ENCODE peak calls at places on chromosome 1, in seven cellular contexts. X is OCI-LY7, W is psoas muscle, B is mucosa of descending colon, J is Panc1, I is HCT116, P is SJSA1. Z is an unnamed sample.

GRCh38 chr1:55868026-55868425 is 652.9 kb upstream of the USP24 start:
- DNase-seq in X (no peak), W (no peak), B (no peak), J (no peak), I (no peak), P (no peak), Z (no peak)

GRCh38 chr1:68819190-68819829 is 322.4 kb upstream of the DEPDC1 start:
- DNase-seq in X (no peak), W (no peak), B (no peak), J (no peak), I (peak; percentile 31), P (no peak), Z (no peak)

GRCh38 chr1:154502066-154502741 is at the start of the genes SHE and TDRD10:
- DNase-seq in X (no peak), W (peak; percentile 59), B (peak; percentile 50), J (no peak), I (no peak), P (no peak), Z (peak; percentile 68)

GRCh38 chr1:77025599-77025998 is 158.3 kb downstream of the ST6GALNAC5 start:
- DNase-seq in X (no peak), W (no peak), B (no peak), J (no peak), I (no peak), P (no peak), Z (no peak)

GRCh38 chr1:222546091-222546490 is 1.8 kb downstream of the HHIPL2 start:
- DNase-seq in X (no peak), W (no peak), B (no peak), J (no peak), I (no peak), P (peak; percentile 47), Z (no peak)

GRCh38 chr1:72278461-72278860 is 3.9 kb downstream of the NEGR1 start:
- DNase-seq in X (no peak), W (no peak), B (no peak), J (no peak), I (no peak), P (no peak), Z (no peak)

GRCh38 chr1:1307261-1307907 is 346 bp downstream of the ACAP3 start:
- DNase-seq in X (no peak), W (peak; percentile 77), B (no peak), J (no peak), I (no peak), P (no peak), Z (peak; percentile 85)

GRCh38 chr1:212438831-212439237 is 6.1 kb downstream of the NENF start:
- DNase-seq in X (no peak), W (no peak), B (no peak), J (no peak), I (no peak), P (no peak), Z (no peak)

GRCh38 chr1:155729031-155729898 is 40.4 kb downstream of the DAP3 start:
- DNase-seq in X (peak; percentile 47), W (no peak), B (no peak), J (no peak), I (peak; percentile 38), P (peak; percentile 61), Z (no peak)

GRCh38 chr1:178727014-178727895 is 2.2 kb downstream of the RALGPS2 start:
- DNase-seq in X (peak; percentile 38), W (no peak), B (no peak), J (no peak), I (no peak), P (no peak), Z (no peak)

GRCh38 chr1:108830119-108831008 is 26.5 kb downstream of the AKNAD1 start:
- DNase-seq in X (no peak), W (peak; percentile 92), B (peak; percentile 72), J (peak; percentile 69), I (peak; percentile 53), P (peak; percentile 96), Z (peak; percentile 85)

GRCh38 chr1:115337276-115337632 is 795 bp downstream of the NGF start:
- DNase-seq in X (no peak), W (no peak), B (no peak), J (no peak), I (no peak), P (no peak), Z (peak; percentile 64)

GRCh38 chr1:180925471-180926051 is 12.9 kb downstream of the KIAA1614 start:
- DNase-seq in X (no peak), W (no peak), B (no peak), J (no peak), I (no peak), P (no peak), Z (no peak)

GRCh38 chr1:19759740-19760089 is 40.0 kb downstream of the TMCO4 start:
- DNase-seq in X (no peak), W (no peak), B (no peak), J (no peak), I (peak; percentile 35), P (no peak), Z (no peak)

GRCh38 chr1:164773146-164773545 is 214.2 kb downstream of the PBX1 start:
- DNase-seq in X (no peak), W (no peak), B (no peak), J (no peak), I (no peak), P (no peak), Z (no peak)

GRCh38 chr1:30083800-30084464 is 639.5 kb downstream of the MATN1 start:
- DNase-seq in X (no peak), W (no peak), B (no peak), J (peak; percentile 32), I (no peak), P (peak; percentile 58), Z (no peak)

GRCh38 chr1:221574529-221574928 is 167.4 kb downstream of the DUSP10 start:
- DNase-seq in X (no peak), W (no peak), B (no peak), J (no peak), I (no peak), P (no peak), Z (no peak)

GRCh38 chr1:209349372-209350324 is 233.9 kb upstream of the CAMK1G start:
- DNase-seq in X (no peak), W (no peak), B (no peak), J (no peak), I (no peak), P (no peak), Z (no peak)

GRCh38 chr1:2229032-2229920 is 1.2 kb downstream of the SKI start:
- DNase-seq in X (peak; percentile 67), W (peak; percentile 94), B (peak; percentile 85), J (no peak), I (no peak), P (peak; percentile 72), Z (peak; percentile 79)

GRCh38 chr1:67166196-67166595 is at the start of gene IL23R:
- DNase-seq in X (no peak), W (no peak), B (no peak), J (no peak), I (no peak), P (no peak), Z (no peak)

GRCh38 chr1:11598461-11598860 is 55.8 kb downstream of the FBXO2 start:
- DNase-seq in X (no peak), W (no peak), B (no peak), J (no peak), I (no peak), P (no peak), Z (no peak)

GRCh38 chr1:8629241-8630091 is 188.0 kb downstream of the RERE start:
- DNase-seq in X (peak; percentile 26), W (no peak), B (no peak), J (no peak), I (no peak), P (no peak), Z (no peak)

GRCh38 chr1:52667290-52667689 is 30.9 kb downstream of the COA7 start:
- DNase-seq in X (no peak), W (no peak), B (no peak), J (no peak), I (no peak), P (no peak), Z (no peak)

GRCh38 chr1:61588736-61589381 is 136.1 kb downstream of the TM2D1 start:
- DNase-seq in X (peak; percentile 62), W (peak; percentile 61), B (no peak), J (peak; percentile 50), I (peak; percentile 59), P (peak; percentile 57), Z (peak; percentile 53)

GRCh38 chr1:117061986-117062415 is 1.9 kb downstream of the TTF2 start:
- DNase-seq in X (no peak), W (no peak), B (no peak), J (no peak), I (no peak), P (no peak), Z (no peak)

GRCh38 chr1:173733912-173734311 is 19.1 kb downstream of the KLHL20 start:
- DNase-seq in X (no peak), W (no peak), B (no peak), J (no peak), I (no peak), P (no peak), Z (no peak)
- H3K4me3 ChIP-seq in X (no peak overlapping the region), W (no peak overlapping the region), B (no peak overlapping the region), J (no peak overlapping the region), I (no peak overlapping the region), P (no peak overlapping the region), Z (no peak overlapping the region)

DNA sequence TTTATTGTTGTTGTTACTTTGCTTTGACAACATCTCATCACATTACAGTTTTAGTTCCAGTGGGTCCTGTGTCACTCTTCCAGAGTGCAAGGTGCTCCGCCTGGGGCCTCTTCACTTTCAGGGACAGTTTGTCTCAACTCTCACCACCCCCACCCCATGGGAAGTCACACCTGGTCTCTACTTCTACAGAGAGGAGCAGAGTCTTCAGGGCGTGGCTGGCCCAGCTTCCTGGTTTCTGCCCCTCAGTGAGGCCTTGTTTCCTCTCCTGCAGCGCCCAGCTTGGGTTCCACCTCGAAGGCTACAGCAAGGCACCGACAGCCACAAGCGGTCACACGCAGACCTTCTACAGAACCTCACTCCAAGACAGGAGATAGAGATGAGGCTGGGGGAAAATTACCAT is 30.3 kb downstream of the RHOU start:
- DNase-seq in X (peak; percentile 22), W (no peak), B (peak; percentile 72), J (no peak), I (no peak), P (no peak), Z (no peak)
- H3K4me1 ChIP-seq in X (peaks cover 5% of the 10 kb centered on the region), W (no peaks in the 10 kb centered on the region), B (peaks cover 2% of the 10 kb centered on the region), J (no peaks in the 10 kb centered on the region), I (no peaks in the 10 kb centered on the region), P (no peaks in the 10 kb centered on the region), Z (no peaks in the 10 kb centered on the region)

DNA sequence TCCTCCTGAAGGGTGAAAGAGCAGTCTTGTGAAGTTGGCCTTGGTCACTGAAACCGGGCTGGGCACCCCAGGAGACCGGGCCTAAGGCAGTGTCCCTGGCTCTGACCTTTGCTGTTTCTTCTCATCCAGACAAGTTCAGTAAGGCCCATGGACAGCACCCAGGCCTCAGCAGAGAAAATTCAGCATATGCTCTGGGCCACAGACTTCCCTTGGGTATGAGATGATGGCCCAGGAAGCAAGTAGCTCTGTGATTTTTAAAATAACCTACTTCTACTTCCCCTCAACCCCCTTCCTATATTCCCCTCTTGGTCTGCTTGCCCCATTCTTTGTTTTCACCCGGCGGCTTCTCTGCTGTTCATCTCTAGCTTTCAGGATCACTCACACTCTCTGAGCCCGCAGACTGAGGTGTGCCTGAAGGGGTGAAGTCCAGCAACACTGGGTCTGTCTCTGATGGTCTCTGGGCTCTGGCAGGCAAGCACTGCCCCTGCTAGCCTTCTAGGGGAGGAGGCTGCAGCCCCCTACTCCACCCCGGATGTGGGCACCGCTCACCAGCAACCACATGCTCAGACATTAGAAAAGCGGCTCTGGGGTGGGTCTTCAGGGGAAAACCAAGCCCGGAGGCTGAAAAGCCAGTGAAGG is 2.9 kb upstream of the GPR25 start:
- DNase-seq in X (peak; percentile 18), W (no peak), B (no peak), J (no peak), I (no peak), P (no peak), Z (no peak)
- H3K4me3 ChIP-seq in X (no peak overlapping the region), W (no peak overlapping the region), B (no peak overlapping the region), J (no peak overlapping the region), I (no peak overlapping the region), P (no peak overlapping the region), Z (no peak overlapping the region)

GRCh38 chr1:160626560-160627342 is 20.1 kb downstream of the SLAMF1 start:
- DNase-seq in X (no peak), W (no peak), B (no peak), J (no peak), I (no peak), P (no peak), Z (no peak)
- H3K4me1 ChIP-seq in X (peaks cover 92% of the 10 kb centered on the region), W (no peaks in the 10 kb centered on the region), B (no peaks in the 10 kb centered on the region), J (no peaks in the 10 kb centered on the region), I (no peaks in the 10 kb centered on the region), P (no peaks in the 10 kb centered on the region), Z (no peaks in the 10 kb centered on the region)

Z was measured in right cardiac atrium.